ENCODE peak calls at places on chromosomes 2 and 18, in four cellular contexts. P, G, R and H are unnamed samples. For H3K4me1, the result is how much of the 10 kb centered on the place peaks cover.

GRCh38 chr2:146874260-146874658 is 970.6 kb upstream of the ACVR2A start:
- DNase-seq in P (no peak), G (no peak), R (no peak), H (no peak)

GRCh38 chr2:68196120-68196716 is 38.5 kb downstream of the PNO1 start:
- DNase-seq in P (no peak), G (peak), R (no peak), H (peak)

GRCh38 chr2:137115081-137115713 is 349.9 kb downstream of the THSD7B start:
- DNase-seq in P (no peak), G (no peak), R (peak), H (no peak)

GRCh38 chr2:216181953-216182352 is 72.8 kb downstream of the XRCC5 start:
- DNase-seq in P (no peak), G (no peak), R (no peak), H (no peak)

GRCh38 chr2:158205215-158205614 is 103.5 kb downstream of the UPP2 start:
- DNase-seq in P (no peak), G (no peak), R (no peak), H (no peak)

GRCh38 chr18:79497638-79498081 is 101.9 kb downstream of the NFATC1 start:
- DNase-seq in P (no peak), G (no peak), R (no peak), H (no peak)

GRCh38 chr2:46887028-46887885 is 28.3 kb downstream of the MCFD2 start:
- DNase-seq in P (no peak), G (no peak), R (no peak), H (no peak)

GRCh38 chr2:223959688-223960087 is 2.4 kb downstream of the MRPL44 start:
- DNase-seq in P (no peak), G (peak), R (no peak), H (no peak)

GRCh38 chr2:45891719-45892118 is 240.2 kb downstream of the PRKCE start:
- DNase-seq in P (no peak), G (no peak), R (no peak), H (no peak)

GRCh38 chr2:19574788-19575260 is 216.4 kb upstream of the OSR1 start:
- DNase-seq in P (peak), G (no peak), R (peak), H (peak)

GRCh38 chr2:102975996-102976636 is 214.3 kb downstream of the TMEM182 start:
- DNase-seq in P (no peak), G (no peak), R (no peak), H (peak)

GRCh38 chr2:164887434-164888112 is 46.0 kb upstream of the COBLL1 start:
- DNase-seq in P (no peak), G (no peak), R (no peak), H (no peak)

GRCh38 chr2:74778381-74779371 is 55.3 kb upstream of the HK2 start:
- DNase-seq in P (no peak), G (no peak), R (no peak), H (no peak)

GRCh38 chr2:3490191-3491158 is 28.9 kb downstream of the ADI1 start:
- DNase-seq in P (no peak), G (no peak), R (peak), H (no peak)

GRCh38 chr2:226211439-226211838 is 588.2 kb downstream of the IRS1 start:
- DNase-seq in P (no peak), G (peak), R (no peak), H (peak)

GRCh38 chr2:236899945-236900640 is 185.6 kb upstream of the COPS8 start:
- DNase-seq in P (no peak), G (no peak), R (no peak), H (no peak)

GRCh38 chr2:236892721-236893120 is 193.0 kb upstream of the COPS8 start:
- DNase-seq in P (no peak), G (no peak), R (no peak), H (no peak)

GRCh38 chr2:236895497-236895896 is 190.2 kb upstream of the COPS8 start:
- DNase-seq in P (no peak), G (no peak), R (no peak), H (no peak)

GRCh38 chr2:236894791-236895190 is 190.9 kb upstream of the COPS8 start:
- DNase-seq in P (no peak), G (no peak), R (no peak), H (no peak)

DNA sequence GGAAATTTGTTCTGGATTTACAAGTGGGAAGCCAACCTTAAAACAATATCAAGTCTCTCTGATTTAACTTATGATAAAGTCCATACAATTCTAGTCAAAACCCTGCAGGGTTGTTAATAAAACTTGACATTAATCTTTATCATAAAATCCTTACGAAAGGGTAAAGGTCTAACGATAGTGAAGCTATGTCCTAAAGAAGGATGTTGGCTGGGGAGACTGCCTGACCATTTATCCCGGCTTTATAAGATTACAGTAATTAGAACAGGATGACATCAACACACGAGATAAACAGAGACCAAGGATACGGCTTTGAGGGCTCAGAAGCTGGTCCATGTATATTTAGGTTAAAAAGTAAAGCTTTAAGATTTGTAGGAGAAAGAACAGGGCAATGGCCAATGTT is 189.0 kb upstream of the COPS8 start:
- DNase-seq in P (no peak), G (no peak), R (no peak), H (no peak)
- H3K4me1 ChIP-seq in P (under half), G (under half), R (under half), H (under half)

DNA sequence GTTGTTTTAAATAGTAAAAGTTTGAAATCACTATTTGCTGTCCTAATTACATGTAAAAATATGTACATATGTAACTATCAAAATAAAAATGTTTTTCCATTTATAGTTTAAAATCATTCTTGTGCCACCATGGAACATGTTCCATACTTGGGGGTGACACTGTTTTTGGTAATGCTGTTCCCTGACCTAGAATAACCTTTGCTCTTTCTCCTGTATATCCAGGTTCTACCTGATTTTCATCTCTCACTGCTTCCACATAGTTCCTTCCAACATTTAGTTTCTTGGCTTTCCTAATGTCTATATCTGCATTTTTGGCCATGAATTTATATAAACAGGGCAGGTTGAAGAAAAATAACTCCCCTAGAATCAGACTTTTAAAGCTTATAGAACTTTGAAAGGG is 2.5 kb downstream of the SPOPL start:
- DNase-seq in P (no peak), G (no peak), R (no peak), H (no peak)
- H3K4me1 ChIP-seq in P (under half), G (under half), R (under half), H (half or more)

DNA sequence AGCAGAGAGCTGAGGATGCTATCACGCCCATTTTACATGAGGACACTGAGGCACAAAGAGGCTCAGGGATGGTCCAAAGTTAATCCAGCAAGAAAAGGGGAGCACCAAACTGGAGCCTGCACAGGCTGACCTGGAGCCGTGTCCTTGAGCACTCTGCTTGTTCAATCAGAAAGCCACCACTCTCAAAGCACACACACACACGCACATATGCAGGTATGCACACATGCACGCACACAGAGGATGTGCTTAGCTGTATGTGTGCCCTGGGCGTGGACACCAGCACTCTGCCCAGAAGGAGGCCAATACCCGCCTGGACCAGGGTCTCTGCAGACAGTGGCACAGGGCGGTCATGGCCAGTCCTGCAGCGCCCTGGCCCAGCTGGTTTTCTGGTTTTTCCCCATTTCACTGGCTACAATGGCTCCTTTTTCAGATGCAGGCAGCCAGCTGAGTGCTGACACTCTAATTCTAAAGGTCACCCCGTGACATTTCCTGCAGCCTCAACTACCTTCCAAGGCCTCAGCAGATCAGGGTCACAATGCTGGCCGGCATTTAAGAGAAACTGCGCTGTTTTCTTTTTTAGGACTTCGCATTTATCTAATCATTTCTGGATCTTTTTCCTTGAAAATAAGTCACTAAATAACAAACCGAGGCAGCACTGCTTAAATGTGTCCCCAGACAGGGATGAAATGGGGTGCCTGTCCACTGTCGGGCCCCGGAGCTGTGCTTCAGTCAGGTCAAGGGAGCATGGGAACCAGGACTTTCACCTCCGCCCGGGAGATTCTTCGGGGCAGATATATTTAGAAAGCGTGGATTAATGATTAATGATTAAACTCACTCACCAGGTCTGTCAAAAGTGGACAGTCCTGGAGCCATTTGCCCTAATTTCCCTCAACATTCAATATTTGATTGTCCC is 104.5 kb downstream of the HDAC4 start:
- DNase-seq in P (no peak), G (no peak), R (peak), H (no peak)
- H3K4me1 ChIP-seq in P (under half), G (under half), R (under half), H (half or more)

GRCh38 chr2:180572346-180572745 is 408.1 kb upstream of the UBE2E3 start:
- DNase-seq in P (no peak), G (no peak), R (no peak), H (no peak)
- H3K4me1 ChIP-seq in P (under half), G (under half), R (under half), H (under half)